ENCODE peak calls at places on chromosomes 11 and 22, in six cellular contexts. Q is activated CD4-positive, CD25-positive, alpha-beta regulatory T cell treated with anti-CD3 and anti-CD28 coated beads, Interleukin-2, amount 50 U/mL, for 72 hours; M is IMR-90; Y is SK-MEL-5; O is RPMI8226; G is iris pigment epithelial cell. H is an unnamed sample.

GRCh38 chr11:125517116-125517804 is 21.2 kb upstream of the FEZ1 start:
- DNase-seq in Y (peak; percentile 47), M (peak; percentile 86), O (no peak), Q (no peak), G (peak; percentile 89), H (peak; percentile 94)

GRCh38 chr22:19586922-19587684 is 62.9 kb upstream of the CLDN5 start:
- DNase-seq in Q (no peak), G (no peak), M (no peak), Y (no peak), O (no peak), H (no peak)

GRCh38 chr11:73916435-73916834 is 34.4 kb upstream of the DNAJB13 start:
- DNase-seq in Q (no peak), Y (no peak), G (peak; percentile 34), O (no peak), M (peak; percentile 53), H (no peak)

GRCh38 chr11:65498042-65498726 is 661 bp upstream of the MALAT1 start:
- DNase-seq in Q (peak; percentile 60), M (peak; percentile 68), O (peak; percentile 82), G (peak; percentile 70), Y (peak; percentile 63), H (peak; percentile 76)

GRCh38 chr11:124538019-124538418 is 5.4 kb downstream of the OR8B12 start:
- DNase-seq in M (peak; percentile 58), Y (no peak), O (no peak), Q (no peak), G (peak; percentile 98), H (peak; percentile 93)

GRCh38 chr11:70437111-70437784 is 38.9 kb downstream of the CTTN start:
- DNase-seq in Q (no peak), O (no peak), M (no peak), Y (no peak), G (no peak), H (no peak)

GRCh38 chr22:42902875-42903510 is 45.9 kb upstream of the ARFGAP3 start:
- DNase-seq in M (peak; percentile 87), O (no peak), Q (no peak), Y (no peak), G (peak; percentile 84), H (peak; percentile 50)

GRCh38 chr11:70146895-70147520 is 56.1 kb upstream of the FADD start:
- DNase-seq in Y (no peak), Q (no peak), G (no peak), O (no peak), M (no peak), H (no peak)

GRCh38 chr11:7907121-7907520 is 23.9 kb downstream of the OR10A6 start:
- DNase-seq in O (no peak), Q (no peak), G (no peak), M (no peak), Y (no peak), H (no peak)

GRCh38 chr11:57460017-57460755 is at the start of gene RTN4RL2:
- DNase-seq in Q (peak; percentile 49), M (peak; percentile 45), O (peak; percentile 88), G (peak; percentile 28), Y (peak; percentile 57), H (peak; percentile 32)

GRCh38 chr11:46457659-46458058 is 66.1 kb upstream of the CHRM4 start:
- DNase-seq in Q (no peak), Y (no peak), G (peak; percentile 61), M (peak; percentile 29), O (no peak), H (peak; percentile 32)

GRCh38 chr11:124602751-124603150 is 8.5 kb upstream of the PANX3 start:
- DNase-seq in Y (no peak), Q (no peak), G (no peak), O (no peak), M (no peak), H (no peak)

GRCh38 chr11:22634897-22635629 is 9.4 kb upstream of the FANCF start:
- DNase-seq in G (peak; percentile 36), Y (peak; percentile 40), M (peak; percentile 18), O (peak; percentile 91), Q (no peak), H (peak; percentile 53)

H was measured in cardiac fibroblast.